ENCODE peak calls at places on chromosomes 4 and X, in seven cellular contexts. I, Q, Y, G, N, L and E are unnamed samples.

GRCh38 chr4:38128478-38129451 is 168.6 kb downstream of the PTTG2 start:
- DNase-seq in I (no peak), Q (no peak), Y (peak), G (peak), N (peak), L (no peak), E (peak)

GRCh38 chr4:56026596-56026995 is 77.9 kb downstream of the CEP135 start:
- DNase-seq in I (no peak), Q (no peak), Y (no peak), G (no peak), N (peak), L (no peak), E (peak)

GRCh38 chr4:152277333-152277732 is 258.6 kb downstream of the FBXW7 start:
- DNase-seq in I (no peak), Q (no peak), Y (no peak), G (no peak), N (no peak), L (no peak), E (no peak)

GRCh38 chr4:76199664-76200211 is 13.9 kb downstream of the SCARB2 start:
- DNase-seq in I (no peak), Q (no peak), Y (peak), G (peak), N (peak), L (no peak), E (no peak)

GRCh38 chr4:147511005-147511660 is 30.2 kb downstream of the EDNRA start:
- DNase-seq in I (no peak), Q (no peak), Y (no peak), G (no peak), N (peak), L (no peak), E (no peak)

GRCh38 chr4:96845798-96846197 is 1005.9 kb downstream of the PDHA2 start:
- DNase-seq in I (no peak), Q (no peak), Y (no peak), G (no peak), N (no peak), L (no peak), E (no peak)

GRCh38 chrX:16748425-16748824 is 29.0 kb downstream of the SYAP1 start:
- DNase-seq in I (no peak), Q (no peak), Y (no peak), G (no peak), N (no peak), L (no peak), E (no peak)

GRCh38 chr4:10983885-10984284 is 299.3 kb upstream of the CLNK start:
- DNase-seq in I (no peak), Q (no peak), Y (no peak), G (no peak), N (no peak), L (no peak), E (peak)

GRCh38 chr4:172573899-172574298 is 594.7 kb upstream of the GALNT7 start:
- DNase-seq in I (no peak), Q (no peak), Y (no peak), G (no peak), N (no peak), L (no peak), E (peak)

GRCh38 chrX:42680651-42681050 is 97.3 kb downstream of the PPP1R2C start:
- DNase-seq in I (no peak), Q (peak), Y (no peak), G (no peak), N (peak), L (no peak), E (peak)

GRCh38 chr4:13202731-13203519 is 281.2 kb downstream of the RAB28 start:
- DNase-seq in I (no peak), Q (no peak), Y (no peak), G (no peak), N (no peak), L (no peak), E (no peak)

GRCh38 chr4:40745585-40745984 is 4.2 kb upstream of the NSUN7 start:
- DNase-seq in I (no peak), Q (no peak), Y (no peak), G (no peak), N (no peak), L (no peak), E (no peak)

GRCh38 chrX:39985116-39985515 is 112.6 kb downstream of the BCOR start:
- DNase-seq in I (no peak), Q (no peak), Y (no peak), G (no peak), N (no peak), L (no peak), E (no peak)

GRCh38 chrX:100647095-100647494 is 3.1 kb downstream of the SRPX2 start:
- DNase-seq in I (peak), Q (no peak), Y (no peak), G (no peak), N (peak), L (no peak), E (no peak)

GRCh38 chr4:93396274-93396673 is 432.3 kb upstream of the ATOH1 start:
- DNase-seq in I (no peak), Q (no peak), Y (no peak), G (no peak), N (peak), L (no peak), E (peak)

GRCh38 chr4:113835005-113835404 is 73.5 kb upstream of the CAMK2D start:
- DNase-seq in I (no peak), Q (no peak), Y (no peak), G (no peak), N (peak), L (no peak), E (peak)

GRCh38 chrX:13463608-13464007 is 105.8 kb upstream of the EGFL6 start:
- DNase-seq in I (peak), Q (no peak), Y (no peak), G (no peak), N (peak), L (no peak), E (peak)

GRCh38 chr4:3463556-3464348 is 646 bp downstream of the DOK7 start:
- DNase-seq in I (no peak), Q (no peak), Y (no peak), G (no peak), N (no peak), L (no peak), E (no peak)

GRCh38 chr4:159002950-159003349 is 99.9 kb upstream of the RAPGEF2 start:
- DNase-seq in I (no peak), Q (no peak), Y (no peak), G (no peak), N (peak), L (no peak), E (no peak)

GRCh38 chr4:98446499-98447375 is 185.6 kb downstream of the RAP1GDS1 start:
- DNase-seq in I (no peak), Q (no peak), Y (peak), G (no peak), N (peak), L (peak), E (peak)

GRCh38 chr4:90127706-90128345 is 632 bp downstream of the CCSER1 start:
- DNase-seq in I (peak), Q (peak), Y (no peak), G (peak), N (peak), L (no peak), E (peak)

GRCh38 chrX:21132686-21133393 is 241.4 kb upstream of the CNKSR2 start:
- DNase-seq in I (no peak), Q (no peak), Y (no peak), G (no peak), N (no peak), L (no peak), E (peak)

GRCh38 chrX:155757366-155757765 is 123.8 kb upstream of the VAMP7 start:
- DNase-seq in I (no peak), Q (no peak), Y (no peak), G (no peak), N (no peak), L (no peak), E (no peak)

GRCh38 chr4:168656055-168656660 is 159.3 kb downstream of the PALLD start:
- DNase-seq in I (no peak), Q (no peak), Y (no peak), G (no peak), N (peak), L (no peak), E (peak)

GRCh38 chr4:183014361-183015084 is 84.5 kb upstream of the WWC2 start:
- DNase-seq in I (no peak), Q (no peak), Y (no peak), G (no peak), N (no peak), L (no peak), E (no peak)

GRCh38 chr4:2535386-2536192 is 858 bp upstream of the FAM193A start:
- DNase-seq in I (no peak), Q (no peak), Y (peak), G (peak), N (peak), L (peak), E (peak)

GRCh38 chr4:70544279-70544870 is 26.0 kb downstream of the AMTN start:
- DNase-seq in I (no peak), Q (no peak), Y (no peak), G (no peak), N (peak), L (no peak), E (peak)

GRCh38 chr4:157143365-157143764 is 67.4 kb downstream of the GLRB start:
- DNase-seq in I (no peak), Q (no peak), Y (no peak), G (no peak), N (no peak), L (no peak), E (no peak)

GRCh38 chrX:130091976-130092522 is 18.2 kb downstream of the ELF4 start:
- DNase-seq in I (no peak), Q (no peak), Y (peak), G (peak), N (no peak), L (no peak), E (no peak)

GRCh38 chr4:8763966-8764901 is 107.4 kb downstream of the HMX1 start:
- DNase-seq in I (no peak), Q (no peak), Y (no peak), G (peak), N (no peak), L (no peak), E (no peak)

GRCh38 chr4:91037951-91038350 is 910.8 kb downstream of the CCSER1 start:
- DNase-seq in I (no peak), Q (no peak), Y (no peak), G (no peak), N (no peak), L (no peak), E (no peak)

GRCh38 chr4:169815606-169816005 is 57.9 kb upstream of the HPF1 start:
- DNase-seq in I (no peak), Q (no peak), Y (no peak), G (no peak), N (peak), L (no peak), E (peak)

GRCh38 chr4:127782025-127782274 is 172 bp upstream of the HSPA4L start:
- DNase-seq in I (peak), Q (peak), Y (no peak), G (peak), N (peak), L (peak), E (peak)

GRCh38 chr4:77376788-77377460 is 219.9 kb downstream of the CCNG2 start:
- DNase-seq in I (no peak), Q (no peak), Y (no peak), G (peak), N (no peak), L (no peak), E (no peak)

GRCh38 chrX:49106930-49107329 is 16.6 kb downstream of the GPKOW start:
- DNase-seq in I (no peak), Q (no peak), Y (no peak), G (peak), N (peak), L (no peak), E (peak)

GRCh38 chrX:39439910-39440733 is 638.9 kb downstream of the MID1IP1 start:
- DNase-seq in I (no peak), Q (no peak), Y (no peak), G (no peak), N (no peak), L (no peak), E (no peak)

GRCh38 chr4:124337874-124338273 is 374.7 kb downstream of the ANKRD50 start:
- DNase-seq in I (peak), Q (peak), Y (no peak), G (no peak), N (peak), L (no peak), E (no peak)

GRCh38 chr4:150668824-150669223 is 86.9 kb downstream of the MAB21L2 start:
- DNase-seq in I (no peak), Q (no peak), Y (no peak), G (no peak), N (no peak), L (no peak), E (no peak)
- TF ChIP-seq CTCF in I (no peak), Q (no peak), Y (no peak), G (no peak), N (no peak), L (no peak), E (no peak)

GRCh38 chr4:1243451-1244080 is 5.4 kb downstream of the CTBP1 start:
- DNase-seq in I (peak), Q (no peak), Y (no peak), G (peak), N (no peak), L (no peak), E (no peak)
- TF ChIP-seq CTCF in I (no peak), Q (no peak), Y (no peak), G (no peak), N (no peak), L (no peak), E (no peak)

GRCh38 chr4:64539234-64539849 is 130.1 kb upstream of the TECRL start:
- DNase-seq in I (no peak), Q (no peak), Y (no peak), G (peak), N (peak), L (no peak), E (peak)
- TF ChIP-seq CTCF in I (peak), Q (peak), Y (peak), G (peak), N (peak), L (no peak), E (peak)

GRCh38 chrX:153611298-153612095 is 12.6 kb upstream of the CCNQ start:
- DNase-seq in I (no peak), Q (no peak), Y (no peak), G (no peak), N (no peak), L (no peak), E (no peak)
- TF ChIP-seq CTCF in I (no peak), Q (no peak), Y (no peak), G (no peak), N (no peak), L (no peak), E (no peak)

GRCh38 chrX:148865237-148865636 is 364.8 kb downstream of the AFF2 start:
- DNase-seq in I (no peak), Q (no peak), Y (no peak), G (no peak), N (no peak), L (no peak), E (no peak)
- TF ChIP-seq CTCF in I (no peak), Q (no peak), Y (no peak), G (no peak), N (no peak), L (no peak), E (no peak)